ENCODE peak calls at places on chromosomes 5 and 9, in four cellular contexts. One of them, this sample, is unnamed.

GRCh38 chr5:132063090-132063911 is 2.8 kb downstream of the IL3 start:
- DNase-seq in stomach: peak
- DNase-seq in Peyer's patch: peak
- DNase-seq in NB4: peak
- DNase-seq in this sample: peak

GRCh38 chr5:137206030-137206715 is 293.0 kb downstream of the SPOCK1 start:
- DNase-seq in stomach: peak
- DNase-seq in Peyer's patch: no peak
- DNase-seq in NB4: no peak
- DNase-seq in this sample: no peak

GRCh38 chr9:135077497-135078200 is 9.8 kb upstream of the OLFM1 start:
- DNase-seq in stomach: peak
- DNase-seq in Peyer's patch: peak
- DNase-seq in NB4: peak
- DNase-seq in this sample: no peak

GRCh38 chr5:109529520-109529919 is 119.7 kb upstream of the PJA2 start:
- DNase-seq in stomach: peak
- DNase-seq in Peyer's patch: no peak
- DNase-seq in NB4: no peak
- DNase-seq in this sample: no peak

GRCh38 chr9:98323051-98323830 is 67.8 kb upstream of the TBC1D2 start:
- DNase-seq in stomach: no peak
- DNase-seq in Peyer's patch: no peak
- DNase-seq in NB4: no peak
- DNase-seq in this sample: no peak

GRCh38 chr9:92245005-92245797 is 48.3 kb downstream of the IARS1 start:
- DNase-seq in stomach: no peak
- DNase-seq in Peyer's patch: no peak
- DNase-seq in NB4: peak
- DNase-seq in this sample: no peak

GRCh38 chr9:99966001-99966400 is 59.5 kb downstream of the STX17 start:
- DNase-seq in stomach: no peak
- DNase-seq in Peyer's patch: no peak
- DNase-seq in NB4: no peak
- DNase-seq in this sample: no peak

GRCh38 chr5:174549254-174549653 is 175.1 kb upstream of the MSX2 start:
- DNase-seq in stomach: no peak
- DNase-seq in Peyer's patch: no peak
- DNase-seq in NB4: no peak
- DNase-seq in this sample: no peak

GRCh38 chr9:23412458-23412857 is 413.6 kb downstream of the ELAVL2 start:
- DNase-seq in stomach: no peak
- DNase-seq in Peyer's patch: no peak
- DNase-seq in NB4: no peak
- DNase-seq in this sample: no peak

GRCh38 chr9:97905228-97905627 is 17.1 kb downstream of the TRMO start:
- DNase-seq in stomach: no peak
- DNase-seq in Peyer's patch: no peak
- DNase-seq in NB4: no peak
- DNase-seq in this sample: no peak

GRCh38 chr9:22363421-22363887 is 83.2 kb upstream of the DMRTA1 start:
- DNase-seq in stomach: no peak
- DNase-seq in Peyer's patch: peak
- DNase-seq in NB4: no peak
- DNase-seq in this sample: no peak

GRCh38 chr5:139689631-139690384 is 41.7 kb downstream of the CXXC5 start:
- DNase-seq in stomach: peak
- DNase-seq in Peyer's patch: no peak
- DNase-seq in NB4: peak
- DNase-seq in this sample: no peak
- TF ChIP-seq CTCF in stomach: peak
- TF ChIP-seq CTCF in Peyer's patch: peak
- TF ChIP-seq CTCF in NB4: peak
- TF ChIP-seq CTCF in this sample: peak

GRCh38 chr9:74379718-74380117 is 117.4 kb upstream of the RORB start:
- DNase-seq in stomach: peak
- DNase-seq in Peyer's patch: no peak
- DNase-seq in NB4: peak
- DNase-seq in this sample: no peak
- H3K4me3 ChIP-seq in stomach: no peak
- H3K4me3 ChIP-seq in Peyer's patch: no peak
- H3K4me3 ChIP-seq in NB4: no peak
- H3K4me3 ChIP-seq in this sample: no peak

DNA sequence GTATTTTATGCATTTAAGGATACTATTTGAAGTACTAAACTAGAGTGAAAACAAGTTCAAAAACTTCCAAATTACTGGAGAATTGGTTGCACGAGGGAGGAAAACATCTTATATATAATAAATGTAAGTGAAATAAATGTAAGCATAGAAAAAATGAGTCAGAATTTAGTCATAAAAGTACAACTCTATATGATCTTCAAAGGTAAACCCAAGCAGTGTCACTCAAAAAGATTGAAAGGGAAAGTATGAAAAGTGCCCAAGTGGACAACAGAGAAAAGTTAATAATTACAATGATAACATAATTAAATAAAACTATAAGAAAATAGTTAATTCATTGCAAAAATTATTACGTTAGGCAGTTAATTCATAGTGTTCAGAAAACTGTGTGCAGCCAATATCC is 2288.5 kb upstream of the C9orf72 start:
- DNase-seq in stomach: no peak
- DNase-seq in Peyer's patch: no peak
- DNase-seq in NB4: no peak
- DNase-seq in this sample: no peak
- TF ChIP-seq CTCF in stomach: no peak
- TF ChIP-seq CTCF in Peyer's patch: no peak
- TF ChIP-seq CTCF in NB4: no peak
- TF ChIP-seq CTCF in this sample: no peak

DNA sequence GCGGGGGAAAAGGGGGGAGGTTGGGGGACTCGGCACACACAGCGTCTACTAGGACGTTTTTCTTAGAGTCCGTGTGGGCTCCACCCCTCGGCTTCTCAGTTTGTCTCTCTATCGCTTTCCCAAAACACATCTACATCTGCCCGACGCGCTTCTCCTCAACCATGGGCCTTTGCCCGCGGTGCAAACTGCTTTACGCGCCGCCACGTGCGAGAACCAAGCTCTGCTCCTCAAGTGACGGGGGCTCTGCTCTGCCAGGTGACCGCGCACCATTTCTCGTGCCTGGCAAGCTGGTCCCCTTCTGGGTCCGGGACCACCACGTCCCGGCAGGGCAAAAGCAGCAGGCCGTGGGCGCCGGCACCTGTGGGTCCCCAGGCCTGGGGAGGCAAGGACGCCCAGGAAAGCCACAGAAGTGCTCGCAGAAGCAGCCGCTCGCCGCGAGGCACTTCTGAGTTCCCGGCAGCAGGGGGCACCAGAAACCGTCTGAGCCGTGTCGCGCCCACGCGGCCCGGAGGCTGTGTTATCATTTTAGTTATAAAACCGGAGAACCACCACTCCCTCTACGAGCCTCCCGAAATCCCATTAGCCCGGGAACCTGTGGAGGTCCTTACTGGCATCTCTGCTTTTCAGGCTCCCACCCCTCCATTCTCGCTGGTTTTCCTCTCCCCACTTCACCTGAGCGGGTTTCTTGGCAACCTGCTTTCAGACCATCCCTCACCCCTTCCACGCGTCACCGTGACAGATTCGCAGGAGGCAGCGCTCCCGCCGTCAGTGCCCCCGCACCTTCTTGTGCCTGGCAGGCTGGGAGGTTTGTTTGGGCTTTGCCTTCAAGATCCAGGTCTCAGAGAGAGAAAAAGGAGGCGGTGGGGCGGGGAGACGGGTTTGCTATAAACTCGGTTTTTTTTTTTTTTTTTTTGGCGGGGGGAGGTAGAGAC is 2.5 kb downstream of the GDNF start:
- DNase-seq in stomach: peak
- DNase-seq in Peyer's patch: peak
- DNase-seq in NB4: peak
- DNase-seq in this sample: peak
- H3K4me3 ChIP-seq in stomach: peak
- H3K4me3 ChIP-seq in Peyer's patch: peak
- H3K4me3 ChIP-seq in NB4: no peak
- H3K4me3 ChIP-seq in this sample: peak